ENCODE peak calls at places on chromosomes 13 and 19, in five cellular contexts. M, I, L, U and O are unnamed samples.

GRCh38 chr19:46528601-46529447 is 33.2 kb upstream of the PNMA8B start:
- DNase-seq in L (no peak), M (no peak), U (no peak), I (no peak), O (peak)

GRCh38 chr19:1725100-1726064 is 27.9 kb upstream of the ONECUT3 start:
- DNase-seq in U (peak), M (no peak), I (peak), L (peak), O (no peak)

GRCh38 chr13:38045278-38046048 is 175.9 kb upstream of the TRPC4 start:
- DNase-seq in U (no peak), M (no peak), L (no peak), I (peak), O (no peak)

GRCh38 chr13:45691251-45691650 is 10.9 kb upstream of the CBY2 start:
- DNase-seq in I (no peak), M (no peak), L (no peak), U (no peak), O (no peak)

GRCh38 chr13:99033814-99034213 is 56.0 kb upstream of the DOCK9 start:
- DNase-seq in U (no peak), L (peak), I (peak), M (no peak), O (no peak)

GRCh38 chr13:99827011-99827410 is 144.6 kb downstream of the ZIC5 start:
- DNase-seq in M (no peak), L (no peak), I (no peak), U (no peak), O (no peak)

GRCh38 chr13:110070511-110071120 is 236.3 kb downstream of the COL4A1 start:
- DNase-seq in U (no peak), L (no peak), I (no peak), M (no peak), O (no peak)

GRCh38 chr19:38634757-38635482 is 12.5 kb upstream of the ACTN4 start:
- DNase-seq in U (peak), I (peak), M (peak), L (peak), O (no peak)